ENCODE peak calls at places on chromosome 2, in four cellular contexts. One of them, this sample, is unnamed.

GRCh38 chr2:68974946-68975665 is 670 bp downstream of the GKN1 start:
- DNase-seq in glutamatergic neuron: no peak
- DNase-seq in Kasumi-1: no peak
- DNase-seq in activated CD4-positive, alpha-beta memory T cell treated with anti-CD3 and anti-CD28 coated beads for 36 hours: no peak
- DNase-seq in this sample: no peak

GRCh38 chr2:101616411-101616810 is 81.1 kb upstream of the MAP4K4 start:
- DNase-seq in activated CD4-positive, alpha-beta memory T cell treated with anti-CD3 and anti-CD28 coated beads for 36 hours: no peak
- DNase-seq in Kasumi-1: no peak
- DNase-seq in glutamatergic neuron: no peak
- DNase-seq in this sample: no peak

GRCh38 chr2:236748801-236749200 is 179.2 kb downstream of the ACKR3 start:
- DNase-seq in Kasumi-1: no peak
- DNase-seq in activated CD4-positive, alpha-beta memory T cell treated with anti-CD3 and anti-CD28 coated beads for 36 hours: no peak
- DNase-seq in glutamatergic neuron: no peak
- DNase-seq in this sample: no peak

GRCh38 chr2:165522746-165523145 is 53.2 kb downstream of the CSRNP3 start:
- DNase-seq in Kasumi-1: no peak
- DNase-seq in activated CD4-positive, alpha-beta memory T cell treated with anti-CD3 and anti-CD28 coated beads for 36 hours: no peak
- DNase-seq in glutamatergic neuron: no peak
- DNase-seq in this sample: no peak

GRCh38 chr2:121705390-121705789 is 31.3 kb downstream of the NIFK start:
- DNase-seq in glutamatergic neuron: no peak
- DNase-seq in activated CD4-positive, alpha-beta memory T cell treated with anti-CD3 and anti-CD28 coated beads for 36 hours: no peak
- DNase-seq in Kasumi-1: no peak
- DNase-seq in this sample: no peak

GRCh38 chr2:45128580-45128997 is 119.3 kb upstream of the SIX2 start:
- DNase-seq in glutamatergic neuron: no peak
- DNase-seq in activated CD4-positive, alpha-beta memory T cell treated with anti-CD3 and anti-CD28 coated beads for 36 hours: no peak
- DNase-seq in Kasumi-1: no peak
- DNase-seq in this sample: no peak

GRCh38 chr2:53088062-53088461 is 679.5 kb upstream of the CHAC2 start:
- DNase-seq in activated CD4-positive, alpha-beta memory T cell treated with anti-CD3 and anti-CD28 coated beads for 36 hours: no peak
- DNase-seq in Kasumi-1: no peak
- DNase-seq in glutamatergic neuron: no peak
- DNase-seq in this sample: no peak

GRCh38 chr2:236578411-236578846 is 8.8 kb downstream of the ACKR3 start:
- DNase-seq in Kasumi-1: no peak
- DNase-seq in activated CD4-positive, alpha-beta memory T cell treated with anti-CD3 and anti-CD28 coated beads for 36 hours: no peak
- DNase-seq in glutamatergic neuron: no peak
- DNase-seq in this sample: no peak

GRCh38 chr2:173402405-173402974 is 47.8 kb downstream of the CDCA7 start:
- DNase-seq in activated CD4-positive, alpha-beta memory T cell treated with anti-CD3 and anti-CD28 coated beads for 36 hours: peak
- DNase-seq in glutamatergic neuron: peak
- DNase-seq in Kasumi-1: peak
- DNase-seq in this sample: peak

GRCh38 chr2:62074233-62074632 is 121.7 kb upstream of the B3GNT2 start:
- DNase-seq in glutamatergic neuron: peak
- DNase-seq in Kasumi-1: no peak
- DNase-seq in activated CD4-positive, alpha-beta memory T cell treated with anti-CD3 and anti-CD28 coated beads for 36 hours: no peak
- DNase-seq in this sample: no peak

GRCh38 chr2:127193164-127193947 is 26.7 kb downstream of the CYP27C1 start:
- DNase-seq in glutamatergic neuron: no peak
- DNase-seq in Kasumi-1: no peak
- DNase-seq in activated CD4-positive, alpha-beta memory T cell treated with anti-CD3 and anti-CD28 coated beads for 36 hours: no peak
- DNase-seq in this sample: no peak

GRCh38 chr2:168738057-168738456 is 64.4 kb upstream of the NOSTRIN start:
- DNase-seq in glutamatergic neuron: no peak
- DNase-seq in Kasumi-1: no peak
- DNase-seq in activated CD4-positive, alpha-beta memory T cell treated with anti-CD3 and anti-CD28 coated beads for 36 hours: no peak
- DNase-seq in this sample: no peak

GRCh38 chr2:26957524-26957923 is 12.9 kb upstream of the MAPRE3 start:
- DNase-seq in glutamatergic neuron: no peak
- DNase-seq in activated CD4-positive, alpha-beta memory T cell treated with anti-CD3 and anti-CD28 coated beads for 36 hours: no peak
- DNase-seq in Kasumi-1: no peak
- DNase-seq in this sample: no peak

GRCh38 chr2:37283207-37283606 is 41.4 kb downstream of the PRKD3 start:
- DNase-seq in Kasumi-1: no peak
- DNase-seq in activated CD4-positive, alpha-beta memory T cell treated with anti-CD3 and anti-CD28 coated beads for 36 hours: no peak
- DNase-seq in glutamatergic neuron: no peak
- DNase-seq in this sample: no peak

GRCh38 chr2:236740506-236740905 is 170.9 kb downstream of the ACKR3 start:
- DNase-seq in activated CD4-positive, alpha-beta memory T cell treated with anti-CD3 and anti-CD28 coated beads for 36 hours: no peak
- DNase-seq in glutamatergic neuron: no peak
- DNase-seq in Kasumi-1: no peak
- DNase-seq in this sample: no peak

GRCh38 chr2:202115385-202116060 is 42.5 kb downstream of the KIAA2012 start:
- DNase-seq in Kasumi-1: no peak
- DNase-seq in activated CD4-positive, alpha-beta memory T cell treated with anti-CD3 and anti-CD28 coated beads for 36 hours: no peak
- DNase-seq in glutamatergic neuron: no peak
- DNase-seq in this sample: no peak

GRCh38 chr2:236848467-236848866 is 237.2 kb upstream of the COPS8 start:
- DNase-seq in activated CD4-positive, alpha-beta memory T cell treated with anti-CD3 and anti-CD28 coated beads for 36 hours: no peak
- DNase-seq in Kasumi-1: no peak
- DNase-seq in glutamatergic neuron: no peak
- DNase-seq in this sample: no peak

GRCh38 chr2:238448031-238448955 is 21.6 kb downstream of the ASB1 start:
- DNase-seq in Kasumi-1: no peak
- DNase-seq in glutamatergic neuron: no peak
- DNase-seq in activated CD4-positive, alpha-beta memory T cell treated with anti-CD3 and anti-CD28 coated beads for 36 hours: no peak
- DNase-seq in this sample: no peak

GRCh38 chr2:207129821-207130220 is 35.9 kb downstream of the KLF7 start:
- DNase-seq in activated CD4-positive, alpha-beta memory T cell treated with anti-CD3 and anti-CD28 coated beads for 36 hours: no peak
- DNase-seq in glutamatergic neuron: no peak
- DNase-seq in Kasumi-1: no peak
- DNase-seq in this sample: no peak

GRCh38 chr2:200730960-200731359 is 80.8 kb upstream of the BZW1 start:
- DNase-seq in glutamatergic neuron: no peak
- DNase-seq in Kasumi-1: no peak
- DNase-seq in activated CD4-positive, alpha-beta memory T cell treated with anti-CD3 and anti-CD28 coated beads for 36 hours: no peak
- DNase-seq in this sample: no peak

GRCh38 chr2:217204358-217204757 is 344.5 kb upstream of the TNP1 start:
- DNase-seq in Kasumi-1: no peak
- DNase-seq in glutamatergic neuron: no peak
- DNase-seq in activated CD4-positive, alpha-beta memory T cell treated with anti-CD3 and anti-CD28 coated beads for 36 hours: no peak
- DNase-seq in this sample: no peak

GRCh38 chr2:81675651-81676050 is 1371.1 kb upstream of the LRRTM1 start:
- DNase-seq in Kasumi-1: no peak
- DNase-seq in activated CD4-positive, alpha-beta memory T cell treated with anti-CD3 and anti-CD28 coated beads for 36 hours: no peak
- DNase-seq in glutamatergic neuron: no peak
- DNase-seq in this sample: no peak

GRCh38 chr2:23760746-23761145 is 166.2 kb downstream of the ATAD2B start:
- DNase-seq in glutamatergic neuron: no peak
- DNase-seq in Kasumi-1: peak
- DNase-seq in activated CD4-positive, alpha-beta memory T cell treated with anti-CD3 and anti-CD28 coated beads for 36 hours: no peak
- DNase-seq in this sample: no peak

GRCh38 chr2:241490825-241491505 is 17.4 kb downstream of the STK25 start:
- DNase-seq in Kasumi-1: no peak
- DNase-seq in glutamatergic neuron: no peak
- DNase-seq in activated CD4-positive, alpha-beta memory T cell treated with anti-CD3 and anti-CD28 coated beads for 36 hours: no peak
- DNase-seq in this sample: no peak

GRCh38 chr2:101107246-101107645 is 43.9 kb downstream of the TBC1D8 start:
- DNase-seq in Kasumi-1: no peak
- DNase-seq in glutamatergic neuron: no peak
- DNase-seq in activated CD4-positive, alpha-beta memory T cell treated with anti-CD3 and anti-CD28 coated beads for 36 hours: no peak
- DNase-seq in this sample: no peak

GRCh38 chr2:62343206-62343605 is 147.3 kb downstream of the B3GNT2 start:
- DNase-seq in activated CD4-positive, alpha-beta memory T cell treated with anti-CD3 and anti-CD28 coated beads for 36 hours: no peak
- DNase-seq in Kasumi-1: no peak
- DNase-seq in glutamatergic neuron: no peak
- DNase-seq in this sample: no peak

GRCh38 chr2:26462511-26463251 is 15.2 kb downstream of the OTOF start:
- DNase-seq in Kasumi-1: peak
- DNase-seq in activated CD4-positive, alpha-beta memory T cell treated with anti-CD3 and anti-CD28 coated beads for 36 hours: peak
- DNase-seq in glutamatergic neuron: peak
- DNase-seq in this sample: peak

GRCh38 chr2:27431395-27431794 is 3.0 kb downstream of the NRBP1 start:
- DNase-seq in Kasumi-1: no peak
- DNase-seq in glutamatergic neuron: no peak
- DNase-seq in activated CD4-positive, alpha-beta memory T cell treated with anti-CD3 and anti-CD28 coated beads for 36 hours: peak
- DNase-seq in this sample: peak

GRCh38 chr2:119369845-119370244 is 3.1 kb downstream of the DBI start:
- DNase-seq in activated CD4-positive, alpha-beta memory T cell treated with anti-CD3 and anti-CD28 coated beads for 36 hours: no peak
- DNase-seq in Kasumi-1: no peak
- DNase-seq in glutamatergic neuron: no peak
- DNase-seq in this sample: no peak

GRCh38 chr2:42054657-42055430 is 7.0 kb downstream of the PKDCC start:
- DNase-seq in Kasumi-1: no peak
- DNase-seq in glutamatergic neuron: no peak
- DNase-seq in activated CD4-positive, alpha-beta memory T cell treated with anti-CD3 and anti-CD28 coated beads for 36 hours: no peak
- DNase-seq in this sample: no peak

GRCh38 chr2:206442854-206443734 is at the start of gene ADAM23:
- DNase-seq in activated CD4-positive, alpha-beta memory T cell treated with anti-CD3 and anti-CD28 coated beads for 36 hours: peak
- DNase-seq in Kasumi-1: no peak
- DNase-seq in glutamatergic neuron: peak
- DNase-seq in this sample: peak

GRCh38 chr2:152499921-152500320 is 164.9 kb downstream of the FMNL2 start:
- DNase-seq in activated CD4-positive, alpha-beta memory T cell treated with anti-CD3 and anti-CD28 coated beads for 36 hours: no peak
- DNase-seq in Kasumi-1: no peak
- DNase-seq in glutamatergic neuron: no peak
- DNase-seq in this sample: no peak

GRCh38 chr2:63056309-63057065 is 5.9 kb downstream of the OTX1 start:
- DNase-seq in activated CD4-positive, alpha-beta memory T cell treated with anti-CD3 and anti-CD28 coated beads for 36 hours: peak
- DNase-seq in glutamatergic neuron: peak
- DNase-seq in Kasumi-1: peak
- DNase-seq in this sample: peak

GRCh38 chr2:33093293-33093692 is 146.5 kb downstream of the LTBP1 start:
- DNase-seq in activated CD4-positive, alpha-beta memory T cell treated with anti-CD3 and anti-CD28 coated beads for 36 hours: no peak
- DNase-seq in Kasumi-1: no peak
- DNase-seq in glutamatergic neuron: no peak
- DNase-seq in this sample: no peak

This sample was measured in activated naive CD4-positive, alpha-beta T cell treated with anti-CD3 and anti-CD28 coated beads, Interleukin-2, amount 10 ng/mL, durations not matched to agents 7 days and 5 days.